ENCODE peak calls at places on chromosomes 4 and X, in ten cellular contexts. One of them, this sample, is unnamed.

GRCh38 chrX:48890934-48891401 is 6.6 kb downstream of the TIMM17B start:
- DNase-seq in lung: no peak
- DNase-seq in psoas muscle: peak
- DNase-seq in endothelial cell: peak
- DNase-seq in AG10803: no peak
- DNase-seq in upper lobe of right lung: no peak
- DNase-seq in kidney: no peak
- DNase-seq in H9: no peak
- DNase-seq in choroid plexus epithelial cell: no peak
- DNase-seq in GM10248: no peak
- DNase-seq in this sample: no peak

GRCh38 chrX:41785685-41786084 is 61.7 kb downstream of the GPR82 start:
- DNase-seq in lung: no peak
- DNase-seq in psoas muscle: no peak
- DNase-seq in endothelial cell: no peak
- DNase-seq in AG10803: no peak
- DNase-seq in upper lobe of right lung: no peak
- DNase-seq in kidney: no peak
- DNase-seq in H9: no peak
- DNase-seq in choroid plexus epithelial cell: no peak
- DNase-seq in GM10248: no peak
- DNase-seq in this sample: no peak

GRCh38 chr4:99816611-99817309 is at the start of gene DAPP1:
- DNase-seq in lung: peak
- DNase-seq in psoas muscle: no peak
- DNase-seq in endothelial cell: no peak
- DNase-seq in AG10803: no peak
- DNase-seq in upper lobe of right lung: peak
- DNase-seq in kidney: peak
- DNase-seq in H9: no peak
- DNase-seq in choroid plexus epithelial cell: no peak
- DNase-seq in GM10248: peak
- DNase-seq in this sample: no peak

GRCh38 chr4:168385142-168385490 is 66.6 kb upstream of the DDX60 start:
- DNase-seq in lung: no peak
- DNase-seq in psoas muscle: no peak
- DNase-seq in endothelial cell: no peak
- DNase-seq in AG10803: no peak
- DNase-seq in upper lobe of right lung: no peak
- DNase-seq in kidney: no peak
- DNase-seq in H9: no peak
- DNase-seq in choroid plexus epithelial cell: no peak
- DNase-seq in GM10248: no peak
- DNase-seq in this sample: no peak

GRCh38 chr4:27728892-27729291 is 868.3 kb downstream of the STIM2 start:
- DNase-seq in lung: no peak
- DNase-seq in psoas muscle: no peak
- DNase-seq in endothelial cell: no peak
- DNase-seq in AG10803: no peak
- DNase-seq in upper lobe of right lung: no peak
- DNase-seq in kidney: no peak
- DNase-seq in H9: no peak
- DNase-seq in choroid plexus epithelial cell: no peak
- DNase-seq in GM10248: no peak
- DNase-seq in this sample: no peak

GRCh38 chrX:23493941-23494374 is 159.3 kb downstream of the PTCHD1 start:
- DNase-seq in lung: no peak
- DNase-seq in psoas muscle: no peak
- DNase-seq in endothelial cell: no peak
- DNase-seq in AG10803: no peak
- DNase-seq in upper lobe of right lung: no peak
- DNase-seq in kidney: no peak
- DNase-seq in H9: no peak
- DNase-seq in choroid plexus epithelial cell: peak
- DNase-seq in GM10248: no peak
- DNase-seq in this sample: no peak

GRCh38 chr4:106773106-106773905 is 262.8 kb downstream of the DKK2 start:
- DNase-seq in lung: no peak
- DNase-seq in psoas muscle: no peak
- DNase-seq in endothelial cell: no peak
- DNase-seq in AG10803: peak
- DNase-seq in upper lobe of right lung: no peak
- DNase-seq in kidney: no peak
- DNase-seq in H9: no peak
- DNase-seq in choroid plexus epithelial cell: peak
- DNase-seq in GM10248: no peak
- DNase-seq in this sample: peak

GRCh38 chr4:52195882-52196281 is 144.8 kb downstream of the SPATA18 start:
- DNase-seq in lung: no peak
- DNase-seq in psoas muscle: no peak
- DNase-seq in endothelial cell: no peak
- DNase-seq in AG10803: peak
- DNase-seq in upper lobe of right lung: no peak
- DNase-seq in kidney: no peak
- DNase-seq in H9: no peak
- DNase-seq in choroid plexus epithelial cell: no peak
- DNase-seq in GM10248: no peak
- DNase-seq in this sample: no peak

GRCh38 chr4:104490096-104490769 is 4.5 kb downstream of the CXXC4 start:
- DNase-seq in lung: no peak
- DNase-seq in psoas muscle: no peak
- DNase-seq in endothelial cell: no peak
- DNase-seq in AG10803: no peak
- DNase-seq in upper lobe of right lung: peak
- DNase-seq in kidney: no peak
- DNase-seq in H9: peak
- DNase-seq in choroid plexus epithelial cell: no peak
- DNase-seq in GM10248: peak
- DNase-seq in this sample: no peak

GRCh38 chr4:139913995-139914394 is 240.0 kb downstream of the MAML3 start:
- DNase-seq in lung: no peak
- DNase-seq in psoas muscle: no peak
- DNase-seq in endothelial cell: no peak
- DNase-seq in AG10803: peak
- DNase-seq in upper lobe of right lung: no peak
- DNase-seq in kidney: no peak
- DNase-seq in H9: no peak
- DNase-seq in choroid plexus epithelial cell: peak
- DNase-seq in GM10248: no peak
- DNase-seq in this sample: no peak

GRCh38 chr4:14254252-14254651 is 626.7 kb upstream of the BOD1L1 start:
- DNase-seq in lung: peak
- DNase-seq in psoas muscle: peak
- DNase-seq in endothelial cell: peak
- DNase-seq in AG10803: peak
- DNase-seq in upper lobe of right lung: peak
- DNase-seq in kidney: peak
- DNase-seq in H9: peak
- DNase-seq in choroid plexus epithelial cell: peak
- DNase-seq in GM10248: no peak
- DNase-seq in this sample: no peak

GRCh38 chr4:121156822-121157769 is 7.0 kb downstream of the TNIP3 start:
- DNase-seq in lung: peak
- DNase-seq in psoas muscle: peak
- DNase-seq in endothelial cell: peak
- DNase-seq in AG10803: peak
- DNase-seq in upper lobe of right lung: peak
- DNase-seq in kidney: peak
- DNase-seq in H9: peak
- DNase-seq in choroid plexus epithelial cell: peak
- DNase-seq in GM10248: peak
- DNase-seq in this sample: no peak

GRCh38 chr4:55948726-55949479 is at the start of gene CEP135:
- DNase-seq in lung: peak
- DNase-seq in psoas muscle: peak
- DNase-seq in endothelial cell: peak
- DNase-seq in AG10803: peak
- DNase-seq in upper lobe of right lung: peak
- DNase-seq in kidney: peak
- DNase-seq in H9: peak
- DNase-seq in choroid plexus epithelial cell: peak
- DNase-seq in GM10248: peak
- DNase-seq in this sample: peak

GRCh38 chr4:169840554-169840953 is 82.8 kb upstream of the HPF1 start:
- DNase-seq in lung: no peak
- DNase-seq in psoas muscle: no peak
- DNase-seq in endothelial cell: no peak
- DNase-seq in AG10803: no peak
- DNase-seq in upper lobe of right lung: no peak
- DNase-seq in kidney: no peak
- DNase-seq in H9: no peak
- DNase-seq in choroid plexus epithelial cell: no peak
- DNase-seq in GM10248: no peak
- DNase-seq in this sample: no peak
- TF ChIP-seq CTCF in lung: no peak
- TF ChIP-seq CTCF in psoas muscle: no peak
- TF ChIP-seq CTCF in endothelial cell: no peak
- TF ChIP-seq CTCF in AG10803: no peak
- TF ChIP-seq CTCF in upper lobe of right lung: no peak
- TF ChIP-seq CTCF in kidney: no peak
- TF ChIP-seq CTCF in H9: no peak
- TF ChIP-seq CTCF in choroid plexus epithelial cell: no peak
- TF ChIP-seq CTCF in GM10248: no peak
- TF ChIP-seq CTCF in this sample: no peak

GRCh38 chr4:15777697-15778096 is 431 bp upstream of the CD38 start:
- DNase-seq in lung: no peak
- DNase-seq in psoas muscle: no peak
- DNase-seq in endothelial cell: no peak
- DNase-seq in AG10803: no peak
- DNase-seq in upper lobe of right lung: no peak
- DNase-seq in kidney: no peak
- DNase-seq in H9: no peak
- DNase-seq in choroid plexus epithelial cell: no peak
- DNase-seq in GM10248: no peak
- DNase-seq in this sample: no peak

GRCh38 chr4:15778742-15779231 is 659 bp downstream of the CD38 start:
- DNase-seq in lung: peak
- DNase-seq in psoas muscle: peak
- DNase-seq in endothelial cell: peak
- DNase-seq in AG10803: no peak
- DNase-seq in upper lobe of right lung: peak
- DNase-seq in kidney: no peak
- DNase-seq in H9: peak
- DNase-seq in choroid plexus epithelial cell: peak
- DNase-seq in GM10248: peak
- DNase-seq in this sample: no peak

GRCh38 chr4:15776871-15777648 is 1.1 kb upstream of the CD38 start:
- DNase-seq in lung: no peak
- DNase-seq in psoas muscle: no peak
- DNase-seq in endothelial cell: no peak
- DNase-seq in AG10803: no peak
- DNase-seq in upper lobe of right lung: no peak
- DNase-seq in kidney: no peak
- DNase-seq in H9: no peak
- DNase-seq in choroid plexus epithelial cell: no peak
- DNase-seq in GM10248: no peak
- DNase-seq in this sample: no peak

GRCh38 chr4:15779336-15779735 is 1.2 kb downstream of the CD38 start:
- DNase-seq in lung: peak
- DNase-seq in psoas muscle: peak
- DNase-seq in endothelial cell: peak
- DNase-seq in AG10803: peak
- DNase-seq in upper lobe of right lung: peak
- DNase-seq in kidney: no peak
- DNase-seq in H9: peak
- DNase-seq in choroid plexus epithelial cell: peak
- DNase-seq in GM10248: no peak
- DNase-seq in this sample: no peak

GRCh38 chr4:15778191-15778741 is at the start of gene CD38:
- DNase-seq in lung: peak
- DNase-seq in psoas muscle: peak
- DNase-seq in endothelial cell: peak
- DNase-seq in AG10803: no peak
- DNase-seq in upper lobe of right lung: peak
- DNase-seq in kidney: peak
- DNase-seq in H9: peak
- DNase-seq in choroid plexus epithelial cell: peak
- DNase-seq in GM10248: peak
- DNase-seq in this sample: no peak
- TF ChIP-seq CTCF in lung: no peak
- TF ChIP-seq CTCF in psoas muscle: no peak
- TF ChIP-seq CTCF in endothelial cell: no peak
- TF ChIP-seq CTCF in AG10803: no peak
- TF ChIP-seq CTCF in upper lobe of right lung: no peak
- TF ChIP-seq CTCF in kidney: no peak
- TF ChIP-seq CTCF in H9: no peak
- TF ChIP-seq CTCF in choroid plexus epithelial cell: no peak
- TF ChIP-seq CTCF in GM10248: no peak
- TF ChIP-seq CTCF in this sample: no peak

DNA sequence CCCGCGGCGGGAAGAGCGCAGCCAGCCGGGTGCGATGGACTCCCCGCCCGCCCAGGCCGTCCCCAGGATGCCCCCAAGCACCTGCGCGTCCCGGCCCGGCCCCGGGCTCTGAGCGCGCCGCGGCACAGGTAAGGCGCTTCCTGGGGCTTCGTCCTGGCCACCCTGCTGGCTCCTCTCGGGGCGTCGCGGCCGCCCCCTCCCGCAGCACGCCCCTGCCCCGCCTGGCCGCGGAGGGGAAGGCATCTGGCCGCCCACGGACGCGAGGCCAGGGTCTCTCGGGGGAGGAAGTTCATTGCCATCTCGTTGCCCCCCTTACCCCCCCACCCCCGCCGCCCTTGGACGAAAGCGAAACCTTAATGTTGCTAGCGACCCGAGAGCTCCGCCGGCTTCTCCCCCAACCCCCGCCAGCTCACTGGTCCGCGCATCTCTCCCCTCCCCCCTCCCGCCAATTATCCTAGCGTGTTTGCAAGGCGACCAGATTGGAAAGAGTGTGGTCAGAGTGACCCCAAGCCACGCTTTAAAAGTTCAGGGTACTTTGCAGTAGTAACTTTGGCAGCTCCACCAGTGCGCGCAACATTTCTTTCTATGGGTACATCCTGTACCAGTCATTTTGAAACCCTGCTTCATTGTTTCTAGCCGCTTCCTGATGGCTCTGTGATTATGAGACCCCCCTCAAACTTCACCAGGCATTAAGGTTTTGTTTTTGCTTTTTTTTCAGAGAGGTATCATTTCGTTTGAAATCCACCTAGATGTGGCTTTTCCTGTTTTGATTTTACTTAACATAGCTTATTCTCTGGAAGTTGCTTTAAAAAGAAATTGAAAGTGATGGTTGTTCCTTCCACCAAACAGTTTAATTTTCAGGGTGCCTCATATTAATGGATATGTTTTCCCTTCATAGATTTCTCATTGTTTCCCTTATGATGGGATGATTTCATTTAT is 606 bp downstream of the TBC1D1 start:
- DNase-seq in lung: no peak
- DNase-seq in psoas muscle: peak
- DNase-seq in endothelial cell: peak
- DNase-seq in AG10803: no peak
- DNase-seq in upper lobe of right lung: no peak
- DNase-seq in kidney: peak
- DNase-seq in H9: peak
- DNase-seq in choroid plexus epithelial cell: peak
- DNase-seq in GM10248: peak
- DNase-seq in this sample: no peak
- TF ChIP-seq CTCF in lung: no peak
- TF ChIP-seq CTCF in psoas muscle: no peak
- TF ChIP-seq CTCF in endothelial cell: no peak
- TF ChIP-seq CTCF in AG10803: no peak
- TF ChIP-seq CTCF in upper lobe of right lung: no peak
- TF ChIP-seq CTCF in kidney: no peak
- TF ChIP-seq CTCF in H9: no peak
- TF ChIP-seq CTCF in choroid plexus epithelial cell: no peak
- TF ChIP-seq CTCF in GM10248: peak
- TF ChIP-seq CTCF in this sample: no peak

GRCh38 chrX:154728791-154729190 is 22.1 kb downstream of the GAB3 start:
- DNase-seq in lung: no peak
- DNase-seq in psoas muscle: no peak
- DNase-seq in endothelial cell: no peak
- DNase-seq in AG10803: no peak
- DNase-seq in upper lobe of right lung: no peak
- DNase-seq in kidney: no peak
- DNase-seq in H9: no peak
- DNase-seq in choroid plexus epithelial cell: no peak
- DNase-seq in GM10248: no peak
- DNase-seq in this sample: no peak
- TF ChIP-seq CTCF in lung: no peak
- TF ChIP-seq CTCF in psoas muscle: no peak
- TF ChIP-seq CTCF in endothelial cell: no peak
- TF ChIP-seq CTCF in AG10803: no peak
- TF ChIP-seq CTCF in upper lobe of right lung: no peak
- TF ChIP-seq CTCF in kidney: no peak
- TF ChIP-seq CTCF in H9: no peak
- TF ChIP-seq CTCF in choroid plexus epithelial cell: no peak
- TF ChIP-seq CTCF in GM10248: no peak
- TF ChIP-seq CTCF in this sample: no peak

This sample was measured in AG09319.